ENCODE peak calls at places on chromosomes 4 and X, in six cellular contexts. M, B, V, E, H and T are unnamed samples.

GRCh38 chrX:44748014-44748413 is 95.8 kb upstream of the DUSP21 start:
- DNase-seq in M (peak), B (peak), V (peak), E (peak), H (no peak), T (peak)

GRCh38 chr4:84874619-84875018 is 91.9 kb downstream of the WDFY3 start:
- DNase-seq in M (no peak), B (no peak), V (no peak), E (no peak), H (no peak), T (no peak)

GRCh38 chr4:128571747-128572146 is 237.8 kb upstream of the JADE1 start:
- DNase-seq in M (no peak), B (peak), V (peak), E (peak), H (no peak), T (peak)

GRCh38 chr4:186605261-186605865 is 50.0 kb upstream of the MTNR1A start:
- DNase-seq in M (no peak), B (no peak), V (no peak), E (no peak), H (no peak), T (no peak)

GRCh38 chr4:6263541-6264540 is 5.8 kb upstream of the WFS1 start:
- DNase-seq in M (peak), B (peak), V (peak), E (peak), H (peak), T (peak)

GRCh38 chr4:41990383-41991111 is at the start of gene SLC30A9:
- DNase-seq in M (peak), B (peak), V (peak), E (peak), H (peak), T (peak)

GRCh38 chr4:48175806-48176205 is 41.8 kb upstream of the TXK start:
- DNase-seq in M (no peak), B (no peak), V (no peak), E (no peak), H (no peak), T (peak)

GRCh38 chr4:7322166-7322991 is 112.4 kb downstream of the PSAPL1 start:
- DNase-seq in M (peak), B (peak), V (no peak), E (no peak), H (no peak), T (no peak)

GRCh38 chr4:8920969-8921368 is 49.3 kb upstream of the HMX1 start:
- DNase-seq in M (no peak), B (no peak), V (no peak), E (no peak), H (no peak), T (no peak)

GRCh38 chr4:27242217-27242616 is 381.6 kb downstream of the STIM2 start:
- DNase-seq in M (no peak), B (no peak), V (no peak), E (no peak), H (no peak), T (no peak)

GRCh38 chr4:39528056-39528465 is 822 bp upstream of the UGDH start:
- DNase-seq in M (no peak), B (peak), V (peak), E (no peak), H (no peak), T (peak)

GRCh38 chr4:48329976-48330375 is 11.4 kb upstream of the SLAIN2 start:
- DNase-seq in M (no peak), B (peak), V (peak), E (peak), H (no peak), T (peak)

GRCh38 chr4:153058668-153059060 is 122.5 kb downstream of the FHDC1 start:
- DNase-seq in M (no peak), B (no peak), V (no peak), E (no peak), H (no peak), T (no peak)

GRCh38 chr4:105594094-105595010 is 41.9 kb downstream of the ARHGEF38 start:
- DNase-seq in M (no peak), B (no peak), V (no peak), E (no peak), H (peak), T (no peak)

GRCh38 chr4:90317785-90318184 is 190.6 kb downstream of the CCSER1 start:
- DNase-seq in M (peak), B (peak), V (peak), E (peak), H (no peak), T (peak)

GRCh38 chrX:53186363-53186762 is 38.6 kb downstream of the KDM5C start:
- DNase-seq in M (no peak), B (no peak), V (no peak), E (no peak), H (no peak), T (no peak)

GRCh38 chr4:94515365-94515764 is 63.6 kb downstream of the PDLIM5 start:
- DNase-seq in M (no peak), B (peak), V (no peak), E (peak), H (no peak), T (peak)

GRCh38 chr4:94843222-94843621 is 85.5 kb downstream of the BMPR1B start:
- DNase-seq in M (no peak), B (no peak), V (no peak), E (no peak), H (no peak), T (no peak)

GRCh38 chrX:137549846-137550534 is 15.9 kb upstream of the ZIC3 start:
- DNase-seq in M (peak), B (no peak), V (no peak), E (no peak), H (no peak), T (no peak)

GRCh38 chr4:53748328-53748772 is 157.1 kb upstream of the LNX1 start:
- DNase-seq in M (no peak), B (no peak), V (no peak), E (no peak), H (peak), T (no peak)

GRCh38 chr4:140309124-140309870 is 64.1 kb upstream of the SCOC start:
- DNase-seq in M (peak), B (no peak), V (peak), E (peak), H (no peak), T (peak)

GRCh38 chr4:2804973-2805501 is 12.2 kb downstream of the SH3BP2 start:
- DNase-seq in M (no peak), B (no peak), V (no peak), E (no peak), H (no peak), T (no peak)

GRCh38 chrX:106999002-106999975 is 723 bp downstream of the MORC4 start:
- DNase-seq in M (peak), B (peak), V (peak), E (peak), H (peak), T (peak)

GRCh38 chr4:15451181-15451865 is 18.4 kb upstream of the CC2D2A start:
- DNase-seq in M (no peak), B (peak), V (peak), E (peak), H (no peak), T (peak)

GRCh38 chrX:46485897-46486296 is 59.3 kb downstream of the ZNF674 start:
- DNase-seq in M (peak), B (no peak), V (no peak), E (no peak), H (no peak), T (no peak)

GRCh38 chr4:99998062-99998880 is 48.2 kb upstream of the H2AZ1 start:
- DNase-seq in M (peak), B (peak), V (peak), E (peak), H (peak), T (peak)

DNA sequence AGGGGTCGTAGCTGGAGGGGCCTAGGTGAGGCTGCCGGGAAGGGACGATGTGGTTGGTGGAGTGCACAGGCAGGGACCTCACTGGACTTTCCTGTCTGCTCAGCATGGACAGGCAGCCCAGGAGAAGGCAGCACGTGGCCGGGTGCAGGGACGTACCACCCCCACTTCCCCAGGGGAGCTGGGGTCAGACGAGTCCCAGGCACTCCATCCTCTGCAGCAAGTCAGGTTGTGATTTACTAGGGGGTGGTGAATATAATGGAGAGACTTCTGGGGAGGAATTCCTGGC is 1.5 kb upstream of the CTBP1 start:
- DNase-seq in M (no peak), B (no peak), V (no peak), E (no peak), H (no peak), T (no peak)
- H3K4me3 ChIP-seq in M (no peak), B (no peak), V (peak), E (no peak), H (peak), T (no peak)

DNA sequence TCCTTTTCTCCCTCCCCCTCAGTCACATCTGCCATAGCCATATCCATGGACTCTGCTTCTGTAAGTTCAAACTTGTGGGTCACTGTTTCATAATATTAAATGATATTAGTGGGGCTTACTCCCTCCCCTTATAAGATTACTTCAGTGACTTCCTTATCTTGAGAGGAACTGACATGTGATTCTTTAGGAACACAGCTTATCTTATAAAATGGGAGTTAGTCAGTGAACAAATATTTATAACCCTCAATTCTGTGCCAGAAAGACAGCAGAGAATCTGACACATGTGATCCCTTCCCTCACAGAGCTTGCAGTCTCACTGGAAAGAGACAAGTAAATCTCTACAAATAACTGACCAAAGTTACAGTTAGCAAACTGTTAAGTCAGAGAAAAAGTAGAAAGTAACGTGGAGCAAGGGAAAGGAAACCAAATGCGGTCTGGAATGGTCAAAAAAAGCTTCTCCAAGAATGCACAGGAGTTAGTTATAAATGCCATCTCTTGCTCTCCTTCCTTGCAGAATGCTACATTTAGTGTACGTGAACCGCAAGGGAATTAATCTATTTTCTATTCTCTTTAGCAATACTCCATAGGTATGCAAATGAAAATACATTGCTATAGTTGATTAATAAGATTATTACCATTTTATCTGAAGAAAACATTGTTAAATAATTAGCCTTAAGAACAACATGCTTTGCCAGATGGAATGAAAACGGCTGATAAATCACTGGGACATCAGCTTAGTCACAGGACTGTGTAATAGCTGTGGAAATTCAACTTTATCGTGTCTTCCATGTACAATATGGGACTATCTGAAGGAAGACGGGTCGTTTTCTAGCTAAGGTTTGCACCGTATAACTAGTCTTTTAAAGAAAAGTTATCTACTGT is 29.0 kb downstream of the SGMS2 start:
- DNase-seq in M (no peak), B (peak), V (peak), E (no peak), H (no peak), T (peak)
- H3K4me3 ChIP-seq in M (no peak), B (peak), V (peak), E (no peak), H (no peak), T (peak)

GRCh38 chr4:120207021-120207420 is 140.4 kb upstream of the MAD2L1 start:
- DNase-seq in M (no peak), B (no peak), V (no peak), E (no peak), H (no peak), T (no peak)

GRCh38 chr4:120211408-120212015 is 144.9 kb upstream of the MAD2L1 start:
- DNase-seq in M (no peak), B (no peak), V (no peak), E (no peak), H (no peak), T (no peak)

GRCh38 chr4:120215350-120215749 is 148.7 kb upstream of the MAD2L1 start:
- DNase-seq in M (no peak), B (no peak), V (peak), E (no peak), H (no peak), T (peak)

GRCh38 chr4:120209706-120210105 is 143.1 kb upstream of the MAD2L1 start:
- DNase-seq in M (peak), B (no peak), V (no peak), E (no peak), H (peak), T (no peak)
- H3K4me3 ChIP-seq in M (no peak), B (no peak), V (no peak), E (no peak), H (no peak), T (no peak)

GRCh38 chr4:83108101-83108861 is 6.2 kb downstream of the PLAC8 start:
- DNase-seq in M (peak), B (no peak), V (no peak), E (no peak), H (peak), T (no peak)
- H3K4me3 ChIP-seq in M (no peak), B (no peak), V (no peak), E (no peak), H (peak), T (no peak)